ENCODE peak calls at places on chromosomes 6 and 20, in ten cellular contexts. One of them, this sample, is unnamed.
A peak's percentile ranks its signal among the peaks of the same experiment; 100 is the strongest.

GRCh38 chr6:29763491-29764289 is 40.5 kb downstream of the HLA-F start:
- DNase-seq in activated T-helper 1 cell treated with Interleukin-2 at 50 U/mL for 16 hours: no peak
- DNase-seq in astrocyte of the spinal cord: peak; percentile 69
- DNase-seq in NCI-H524: no peak
- DNase-seq in glutamatergic neuron: no peak
- DNase-seq in stimulated activated CD8-positive, alpha-beta memory T cell treated with anti-CD3 and anti-CD28 coated beads, Interleukin-4, amount 100 ng/mL, for 24 hours: no peak
- DNase-seq in CD14-positive monocyte: no peak
- DNase-seq in dorsolateral prefrontal cortex: no peak
- DNase-seq in H7: no peak
- DNase-seq in AG04449: peak; percentile 31
- DNase-seq in this sample: no peak

GRCh38 chr6:154447929-154448328 is 62.6 kb downstream of the CNKSR3 start:
- DNase-seq in activated T-helper 1 cell treated with Interleukin-2 at 50 U/mL for 16 hours: no peak
- DNase-seq in astrocyte of the spinal cord: peak; percentile 42
- DNase-seq in NCI-H524: peak; percentile 72
- DNase-seq in glutamatergic neuron: no peak
- DNase-seq in stimulated activated CD8-positive, alpha-beta memory T cell treated with anti-CD3 and anti-CD28 coated beads, Interleukin-4, amount 100 ng/mL, for 24 hours: no peak
- DNase-seq in CD14-positive monocyte: no peak
- DNase-seq in dorsolateral prefrontal cortex: no peak
- DNase-seq in H7: no peak
- DNase-seq in AG04449: no peak
- DNase-seq in this sample: no peak

GRCh38 chr6:88008821-88009220 is 38.8 kb upstream of the SPACA1 start:
- DNase-seq in activated T-helper 1 cell treated with Interleukin-2 at 50 U/mL for 16 hours: no peak
- DNase-seq in astrocyte of the spinal cord: peak; percentile 22
- DNase-seq in NCI-H524: no peak
- DNase-seq in glutamatergic neuron: no peak
- DNase-seq in stimulated activated CD8-positive, alpha-beta memory T cell treated with anti-CD3 and anti-CD28 coated beads, Interleukin-4, amount 100 ng/mL, for 24 hours: no peak
- DNase-seq in CD14-positive monocyte: no peak
- DNase-seq in dorsolateral prefrontal cortex: no peak
- DNase-seq in H7: no peak
- DNase-seq in AG04449: no peak
- DNase-seq in this sample: no peak

GRCh38 chr20:20795119-20795518 is 82.7 kb upstream of the RALGAPA2 start:
- DNase-seq in activated T-helper 1 cell treated with Interleukin-2 at 50 U/mL for 16 hours: no peak
- DNase-seq in astrocyte of the spinal cord: no peak
- DNase-seq in NCI-H524: no peak
- DNase-seq in glutamatergic neuron: no peak
- DNase-seq in stimulated activated CD8-positive, alpha-beta memory T cell treated with anti-CD3 and anti-CD28 coated beads, Interleukin-4, amount 100 ng/mL, for 24 hours: no peak
- DNase-seq in CD14-positive monocyte: no peak
- DNase-seq in dorsolateral prefrontal cortex: no peak
- DNase-seq in H7: no peak
- DNase-seq in AG04449: no peak
- DNase-seq in this sample: no peak

GRCh38 chr6:73050706-73051105 is 174.6 kb downstream of the KHDC1L start:
- DNase-seq in activated T-helper 1 cell treated with Interleukin-2 at 50 U/mL for 16 hours: no peak
- DNase-seq in astrocyte of the spinal cord: no peak
- DNase-seq in NCI-H524: no peak
- DNase-seq in glutamatergic neuron: no peak
- DNase-seq in stimulated activated CD8-positive, alpha-beta memory T cell treated with anti-CD3 and anti-CD28 coated beads, Interleukin-4, amount 100 ng/mL, for 24 hours: no peak
- DNase-seq in CD14-positive monocyte: no peak
- DNase-seq in dorsolateral prefrontal cortex: no peak
- DNase-seq in H7: no peak
- DNase-seq in AG04449: no peak
- DNase-seq in this sample: no peak

GRCh38 chr20:54173653-54174451 is at the start of gene CYP24A1:
- DNase-seq in activated T-helper 1 cell treated with Interleukin-2 at 50 U/mL for 16 hours: no peak
- DNase-seq in astrocyte of the spinal cord: no peak
- DNase-seq in NCI-H524: peak; percentile 44
- DNase-seq in glutamatergic neuron: peak; percentile 44
- DNase-seq in stimulated activated CD8-positive, alpha-beta memory T cell treated with anti-CD3 and anti-CD28 coated beads, Interleukin-4, amount 100 ng/mL, for 24 hours: no peak
- DNase-seq in CD14-positive monocyte: no peak
- DNase-seq in dorsolateral prefrontal cortex: no peak
- DNase-seq in H7: peak; percentile 75
- DNase-seq in AG04449: no peak
- DNase-seq in this sample: no peak

GRCh38 chr6:160275511-160276003 is 16.9 kb upstream of the SLC22A2 start:
- DNase-seq in activated T-helper 1 cell treated with Interleukin-2 at 50 U/mL for 16 hours: no peak
- DNase-seq in astrocyte of the spinal cord: no peak
- DNase-seq in NCI-H524: no peak
- DNase-seq in glutamatergic neuron: no peak
- DNase-seq in stimulated activated CD8-positive, alpha-beta memory T cell treated with anti-CD3 and anti-CD28 coated beads, Interleukin-4, amount 100 ng/mL, for 24 hours: no peak
- DNase-seq in CD14-positive monocyte: no peak
- DNase-seq in dorsolateral prefrontal cortex: no peak
- DNase-seq in H7: no peak
- DNase-seq in AG04449: no peak
- DNase-seq in this sample: no peak

GRCh38 chr6:53250137-53250760 is 98.5 kb downstream of the ELOVL5 start:
- DNase-seq in activated T-helper 1 cell treated with Interleukin-2 at 50 U/mL for 16 hours: no peak
- DNase-seq in astrocyte of the spinal cord: peak; percentile 35
- DNase-seq in NCI-H524: no peak
- DNase-seq in glutamatergic neuron: no peak
- DNase-seq in stimulated activated CD8-positive, alpha-beta memory T cell treated with anti-CD3 and anti-CD28 coated beads, Interleukin-4, amount 100 ng/mL, for 24 hours: no peak
- DNase-seq in CD14-positive monocyte: no peak
- DNase-seq in dorsolateral prefrontal cortex: no peak
- DNase-seq in H7: no peak
- DNase-seq in AG04449: no peak
- DNase-seq in this sample: no peak

GRCh38 chr6:111427341-111428116 is 55.5 kb downstream of the REV3L start:
- DNase-seq in activated T-helper 1 cell treated with Interleukin-2 at 50 U/mL for 16 hours: no peak
- DNase-seq in astrocyte of the spinal cord: peak; percentile 86
- DNase-seq in NCI-H524: no peak
- DNase-seq in glutamatergic neuron: no peak
- DNase-seq in stimulated activated CD8-positive, alpha-beta memory T cell treated with anti-CD3 and anti-CD28 coated beads, Interleukin-4, amount 100 ng/mL, for 24 hours: no peak
- DNase-seq in CD14-positive monocyte: peak; percentile 52
- DNase-seq in dorsolateral prefrontal cortex: no peak
- DNase-seq in H7: no peak
- DNase-seq in AG04449: peak; percentile 19
- DNase-seq in this sample: no peak

GRCh38 chr6:49639177-49639817 is 2.7 kb upstream of the RHAG start:
- DNase-seq in activated T-helper 1 cell treated with Interleukin-2 at 50 U/mL for 16 hours: no peak
- DNase-seq in astrocyte of the spinal cord: no peak
- DNase-seq in NCI-H524: no peak
- DNase-seq in glutamatergic neuron: no peak
- DNase-seq in stimulated activated CD8-positive, alpha-beta memory T cell treated with anti-CD3 and anti-CD28 coated beads, Interleukin-4, amount 100 ng/mL, for 24 hours: no peak
- DNase-seq in CD14-positive monocyte: no peak
- DNase-seq in dorsolateral prefrontal cortex: no peak
- DNase-seq in H7: no peak
- DNase-seq in AG04449: no peak
- DNase-seq in this sample: no peak

GRCh38 chr6:152595507-152595906 is 41.7 kb downstream of the SYNE1 start:
- DNase-seq in activated T-helper 1 cell treated with Interleukin-2 at 50 U/mL for 16 hours: no peak
- DNase-seq in astrocyte of the spinal cord: no peak
- DNase-seq in NCI-H524: no peak
- DNase-seq in glutamatergic neuron: no peak
- DNase-seq in stimulated activated CD8-positive, alpha-beta memory T cell treated with anti-CD3 and anti-CD28 coated beads, Interleukin-4, amount 100 ng/mL, for 24 hours: no peak
- DNase-seq in CD14-positive monocyte: no peak
- DNase-seq in dorsolateral prefrontal cortex: no peak
- DNase-seq in H7: peak; percentile 11
- DNase-seq in AG04449: no peak
- DNase-seq in this sample: no peak

GRCh38 chr20:13681248-13682125 is 42.8 kb upstream of the TASP1 start:
- DNase-seq in activated T-helper 1 cell treated with Interleukin-2 at 50 U/mL for 16 hours: no peak
- DNase-seq in astrocyte of the spinal cord: no peak
- DNase-seq in NCI-H524: no peak
- DNase-seq in glutamatergic neuron: no peak
- DNase-seq in stimulated activated CD8-positive, alpha-beta memory T cell treated with anti-CD3 and anti-CD28 coated beads, Interleukin-4, amount 100 ng/mL, for 24 hours: no peak
- DNase-seq in CD14-positive monocyte: no peak
- DNase-seq in dorsolateral prefrontal cortex: no peak
- DNase-seq in H7: no peak
- DNase-seq in AG04449: no peak
- DNase-seq in this sample: no peak

GRCh38 chr20:59165389-59165785 is 1.8 kb downstream of the ZNF831 start:
- DNase-seq in activated T-helper 1 cell treated with Interleukin-2 at 50 U/mL for 16 hours: no peak
- DNase-seq in astrocyte of the spinal cord: no peak
- DNase-seq in NCI-H524: no peak
- DNase-seq in glutamatergic neuron: no peak
- DNase-seq in stimulated activated CD8-positive, alpha-beta memory T cell treated with anti-CD3 and anti-CD28 coated beads, Interleukin-4, amount 100 ng/mL, for 24 hours: no peak
- DNase-seq in CD14-positive monocyte: no peak
- DNase-seq in dorsolateral prefrontal cortex: no peak
- DNase-seq in H7: no peak
- DNase-seq in AG04449: no peak
- DNase-seq in this sample: no peak

GRCh38 chr6:72619883-72620696 is 1.8 kb upstream of the KCNQ5 start:
- DNase-seq in activated T-helper 1 cell treated with Interleukin-2 at 50 U/mL for 16 hours: no peak
- DNase-seq in astrocyte of the spinal cord: peak; percentile 44
- DNase-seq in NCI-H524: peak; percentile 74
- DNase-seq in glutamatergic neuron: peak; percentile 65
- DNase-seq in stimulated activated CD8-positive, alpha-beta memory T cell treated with anti-CD3 and anti-CD28 coated beads, Interleukin-4, amount 100 ng/mL, for 24 hours: peak; percentile 77
- DNase-seq in CD14-positive monocyte: no peak
- DNase-seq in dorsolateral prefrontal cortex: peak; percentile 61
- DNase-seq in H7: peak; percentile 60
- DNase-seq in AG04449: no peak
- DNase-seq in this sample: no peak

GRCh38 chr6:142947702-142948480 is 2.9 kb upstream of the HIVEP2 start:
- DNase-seq in activated T-helper 1 cell treated with Interleukin-2 at 50 U/mL for 16 hours: peak; percentile 3
- DNase-seq in astrocyte of the spinal cord: no peak
- DNase-seq in NCI-H524: peak; percentile 44
- DNase-seq in glutamatergic neuron: no peak
- DNase-seq in stimulated activated CD8-positive, alpha-beta memory T cell treated with anti-CD3 and anti-CD28 coated beads, Interleukin-4, amount 100 ng/mL, for 24 hours: no peak
- DNase-seq in CD14-positive monocyte: no peak
- DNase-seq in dorsolateral prefrontal cortex: no peak
- DNase-seq in H7: no peak
- DNase-seq in AG04449: no peak
- DNase-seq in this sample: no peak

GRCh38 chr6:80143312-80143960 is 37.0 kb downstream of the BCKDHB start:
- DNase-seq in activated T-helper 1 cell treated with Interleukin-2 at 50 U/mL for 16 hours: no peak
- DNase-seq in astrocyte of the spinal cord: peak; percentile 94
- DNase-seq in NCI-H524: peak; percentile 17
- DNase-seq in glutamatergic neuron: no peak
- DNase-seq in stimulated activated CD8-positive, alpha-beta memory T cell treated with anti-CD3 and anti-CD28 coated beads, Interleukin-4, amount 100 ng/mL, for 24 hours: no peak
- DNase-seq in CD14-positive monocyte: no peak
- DNase-seq in dorsolateral prefrontal cortex: no peak
- DNase-seq in H7: no peak
- DNase-seq in AG04449: peak; percentile 54
- DNase-seq in this sample: no peak